ENCODE peak calls at places on chromosomes 16 and 17, in five cellular contexts. D is stomach; A is H9; G is substantia nigra; J is activated naive CD4-positive, alpha-beta T cell. R is an unnamed sample.

GRCh38 chr17:81519284-81520020 is 6.9 kb upstream of the ACTG1 start:
- DNase-seq in D (peak; percentile 81), A (peak; percentile 82), G (no peak), J (no peak), R (no peak)

GRCh38 chr17:82882715-82883446 is 43.1 kb upstream of the ZNF750 start:
- DNase-seq in D (peak; percentile 90), A (no peak), G (peak; percentile 24), J (no peak), R (no peak)

GRCh38 chr16:14088155-14088753 is 17.1 kb downstream of the MRTFB start:
- DNase-seq in D (no peak), A (no peak), G (no peak), J (no peak), R (no peak)

GRCh38 chr16:46918905-46919792 is 35.0 kb downstream of the GPT2 start:
- DNase-seq in D (peak; percentile 86), A (no peak), G (no peak), J (no peak), R (no peak)

GRCh38 chr17:73474370-73474988 is 162.7 kb upstream of the CDC42EP4 start:
- DNase-seq in D (peak; percentile 79), A (no peak), G (no peak), J (no peak), R (peak; percentile 96)

GRCh38 chr17:2444382-2444781 is 43.5 kb upstream of the MNT start:
- DNase-seq in D (no peak), A (no peak), G (no peak), J (no peak), R (no peak)

GRCh38 chr16:74623214-74623842 is 16.4 kb upstream of the GLG1 start:
- DNase-seq in D (peak; percentile 7), A (no peak), G (no peak), J (no peak), R (peak; percentile 8)

GRCh38 chr17:75194879-75195278 is 10.6 kb upstream of the NUP85 start:
- DNase-seq in D (no peak), A (no peak), G (no peak), J (no peak), R (no peak)

GRCh38 chr17:52648995-52649394 is 490.5 kb upstream of the CA10 start:
- DNase-seq in D (no peak), A (no peak), G (no peak), J (no peak), R (no peak)

GRCh38 chr17:46772013-46772878 is 46.2 kb downstream of the WNT3 start:
- DNase-seq in D (peak; percentile 41), A (peak; percentile 97), G (no peak), J (no peak), R (no peak)

GRCh38 chr17:49315974-49316570 is 46.0 kb downstream of the ZNF652 start:
- DNase-seq in D (no peak), A (no peak), G (no peak), J (no peak), R (no peak)

GRCh38 chr16:74577882-74578366 is 29.0 kb downstream of the GLG1 start:
- DNase-seq in D (no peak), A (no peak), G (no peak), J (no peak), R (no peak)

GRCh38 chr16:88869673-88869980 is 3.2 kb upstream of the PABPN1L start:
- DNase-seq in D (no peak), A (no peak), G (no peak), J (no peak), R (no peak)

R was measured in CMK.